ENCODE peak calls at places on chromosome 6, in seven cellular contexts. J is mesenchymal stem cell, G is adrenal gland, M is tibial artery, Q is GM06990, R is colonic mucosa, T is PC-3. P is an unnamed sample.

GRCh38 chr6:13006578-13007300 is 290.2 kb downstream of the PHACTR1 start:
- DNase-seq in J (peak; percentile 22), G (no peak), M (no peak), Q (no peak), R (no peak), T (peak; percentile 33), P (no peak)

GRCh38 chr6:33672808-33673207 is 38.7 kb downstream of the UQCC2 start:
- DNase-seq in J (peak; percentile 92), G (peak; percentile 95), M (peak; percentile 95), Q (no peak), R (peak; percentile 38), T (peak; percentile 93), P (peak; percentile 78)

GRCh38 chr6:149642829-149643580 is 5.5 kb downstream of the KATNA1 start:
- DNase-seq in J (no peak), G (no peak), M (no peak), Q (no peak), R (no peak), T (no peak), P (no peak)

GRCh38 chr6:149974825-149975224 is 11.1 kb downstream of the ULBP1 start:
- DNase-seq in J (no peak), G (no peak), M (no peak), Q (no peak), R (no peak), T (no peak), P (no peak)

GRCh38 chr6:151564654-151565053 is 70.8 kb downstream of the CCDC170 start:
- DNase-seq in J (no peak), G (no peak), M (no peak), Q (no peak), R (no peak), T (no peak), P (no peak)

GRCh38 chr6:169858293-169858934 is 107.0 kb downstream of the ERMARD start:
- DNase-seq in J (no peak), G (no peak), M (peak; percentile 16), Q (no peak), R (peak; percentile 12), T (no peak), P (no peak)

GRCh38 chr6:41935685-41936072 is 5.9 kb downstream of the CCND3 start:
- DNase-seq in J (no peak), G (no peak), M (no peak), Q (peak; percentile 31), R (no peak), T (no peak), P (no peak)

GRCh38 chr6:119077643-119078448 is 618 bp downstream of the FAM184A start:
- DNase-seq in J (peak; percentile 9), G (peak; percentile 28), M (peak; percentile 41), Q (peak; percentile 26), R (peak; percentile 37), T (peak; percentile 67), P (peak; percentile 32)

GRCh38 chr6:89567635-89568390 is 70.7 kb downstream of the LYRM2 start:
- DNase-seq in J (no peak), G (no peak), M (no peak), Q (no peak), R (no peak), T (no peak), P (peak; percentile 79)

GRCh38 chr6:21201181-21201580 is 392.4 kb upstream of the SOX4 start:
- DNase-seq in J (no peak), G (no peak), M (no peak), Q (no peak), R (no peak), T (no peak), P (no peak)

GRCh38 chr6:26155066-26155925 is 68.1 kb downstream of the HFE start:
- DNase-seq in J (peak; percentile 31), G (peak; percentile 69), M (peak; percentile 62), Q (no peak), R (peak; percentile 65), T (peak; percentile 54), P (peak; percentile 43)

GRCh38 chr6:12472601-12473038 is 182.5 kb downstream of the EDN1 start:
- DNase-seq in J (peak; percentile 80), G (peak; percentile 94), M (peak; percentile 92), Q (no peak), R (no peak), T (peak; percentile 74), P (peak; percentile 68)

GRCh38 chr6:87968435-87969278 is 79.0 kb upstream of the SPACA1 start:
- DNase-seq in J (peak; percentile 19), G (peak; percentile 17), M (no peak), Q (no peak), R (peak; percentile 18), T (peak; percentile 11), P (no peak)

GRCh38 chr6:126905917-126906316 is 212.6 kb upstream of the RSPO3 start:
- DNase-seq in J (no peak), G (no peak), M (no peak), Q (no peak), R (no peak), T (no peak), P (no peak)

GRCh38 chr6:42138630-42139619 is 3.5 kb downstream of the C6orf132 start:
- DNase-seq in J (peak; percentile 60), G (no peak), M (no peak), Q (no peak), R (peak; percentile 44), T (peak; percentile 78), P (peak; percentile 77)

DNA sequence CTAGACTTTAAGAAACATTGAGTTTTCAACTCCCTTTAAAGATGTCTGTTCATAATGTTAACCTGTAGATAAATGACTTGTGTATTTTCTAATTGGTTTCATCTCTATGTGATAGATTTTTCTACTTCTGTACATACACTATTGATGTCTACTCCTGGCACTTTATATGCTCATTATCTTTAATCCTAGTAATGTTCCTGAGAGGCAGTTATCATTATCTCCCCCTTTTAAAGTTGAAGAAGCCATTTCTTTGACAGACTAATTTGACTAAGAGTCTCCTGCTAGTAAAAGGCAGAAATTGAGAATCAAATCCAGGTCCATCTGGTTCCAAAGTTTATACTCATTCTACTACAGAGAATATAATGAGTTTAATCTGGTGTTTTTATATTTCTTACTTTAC is 137.2 kb upstream of the SAMD5 start:
- DNase-seq in J (no peak), G (no peak), M (no peak), Q (no peak), R (no peak), T (no peak), P (no peak)
- H3K36me3 ChIP-seq in J (no peaks in the 10 kb centered on the region), G (no peaks in the 10 kb centered on the region), M (peaks cover 13% of the 10 kb centered on the region), Q (no peaks in the 10 kb centered on the region), R (no peaks in the 10 kb centered on the region), T (no peaks in the 10 kb centered on the region), P (no peaks in the 10 kb centered on the region)

GRCh38 chr6:154806804-154807203 is 73.6 kb downstream of the SCAF8 start:
- DNase-seq in J (peak; percentile 18), G (no peak), M (no peak), Q (no peak), R (no peak), T (no peak), P (no peak)
- H3K36me3 ChIP-seq in J (peaks cover 4% of the 10 kb centered on the region), G (no peaks in the 10 kb centered on the region), M (peaks cover 41% of the 10 kb centered on the region), Q (no peaks in the 10 kb centered on the region), R (peaks cover 13% of the 10 kb centered on the region), T (peaks cover 37% of the 10 kb centered on the region), P (peaks cover 18% of the 10 kb centered on the region)

DNA sequence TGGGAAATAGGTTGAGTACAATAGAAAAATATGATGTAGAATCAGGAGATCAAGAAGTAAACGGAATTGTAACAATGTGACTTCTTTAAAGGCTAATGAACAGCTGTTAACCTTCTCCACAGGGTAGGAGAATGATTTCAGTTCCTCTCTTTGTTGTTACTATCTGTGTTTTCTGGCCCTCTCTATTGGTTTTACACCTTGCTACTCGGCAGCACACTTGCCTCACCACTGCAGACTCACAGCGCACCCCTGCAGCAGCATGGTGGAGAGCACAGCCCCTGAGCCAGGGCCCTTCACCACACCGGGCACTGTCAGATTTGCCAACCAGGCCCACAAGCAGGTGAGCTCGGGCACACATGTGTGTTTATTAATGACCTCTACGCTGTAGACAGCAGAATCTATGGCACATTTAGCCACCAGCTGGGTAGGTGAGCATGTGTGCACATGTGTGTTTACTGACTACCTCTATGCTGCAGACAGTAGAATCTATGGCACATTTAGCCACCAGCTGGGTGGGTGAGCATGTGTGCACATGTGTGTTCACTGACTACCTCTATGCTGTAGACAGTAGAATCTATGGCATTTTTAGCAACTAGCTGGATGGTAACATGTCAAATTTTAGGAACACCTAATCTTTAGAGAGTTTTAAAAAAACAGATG is 16.8 kb downstream of the SFT2D1 start:
- DNase-seq in J (no peak), G (no peak), M (no peak), Q (peak; percentile 41), R (no peak), T (no peak), P (no peak)
- H3K36me3 ChIP-seq in J (peaks cover 27% of the 10 kb centered on the region), G (no peaks in the 10 kb centered on the region), M (peaks cover 58% of the 10 kb centered on the region), Q (peaks cover 27% of the 10 kb centered on the region), R (no peaks in the 10 kb centered on the region), T (no peaks in the 10 kb centered on the region), P (peaks cover 21% of the 10 kb centered on the region)

DNA sequence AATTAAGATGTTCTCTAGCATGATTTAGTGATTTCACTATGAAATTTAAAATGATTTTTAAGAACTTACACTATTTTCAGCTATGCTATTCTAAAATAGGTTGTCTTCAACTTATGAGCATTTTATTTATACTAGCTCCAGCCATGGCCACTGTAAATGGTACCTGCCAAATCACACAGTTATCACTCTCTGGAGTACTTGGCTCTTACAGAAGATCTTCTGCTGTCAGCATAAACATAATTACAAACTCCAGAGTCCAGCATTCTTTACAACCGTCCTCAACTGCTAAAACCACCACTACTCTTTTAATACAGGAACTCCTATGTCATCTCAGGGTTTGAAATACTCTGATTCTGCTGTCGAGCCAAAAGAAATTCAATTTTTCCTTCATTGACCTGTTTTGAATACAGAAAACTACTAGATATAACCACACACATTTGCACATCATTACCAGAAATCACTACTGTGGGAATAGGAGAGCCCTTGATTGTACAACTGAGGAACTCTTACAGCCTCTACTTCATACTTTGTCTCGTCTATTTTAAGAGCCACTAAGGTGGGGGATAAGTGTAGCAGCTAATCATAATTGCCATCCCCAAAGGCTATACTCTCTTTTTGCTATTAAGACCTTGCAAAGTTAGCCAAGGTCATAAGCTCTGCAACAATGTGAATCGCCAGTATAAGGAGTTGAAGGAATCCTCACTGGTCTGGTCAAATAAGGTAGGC is 93.7 kb downstream of the PHIP start:
- DNase-seq in J (no peak), G (no peak), M (no peak), Q (no peak), R (no peak), T (no peak), P (no peak)
- H3K36me3 ChIP-seq in J (peaks cover 7% of the 10 kb centered on the region), G (no peaks in the 10 kb centered on the region), M (peaks cover 68% of the 10 kb centered on the region), Q (peaks cover 1% of the 10 kb centered on the region), R (no peaks in the 10 kb centered on the region), T (peaks cover 45% of the 10 kb centered on the region), P (peaks cover 8% of the 10 kb centered on the region)